ENCODE peak calls at places on chromosome 21, in four cellular contexts. One of them, this sample, is unnamed.

GRCh38 chr21:38769253-38769780 is 36.4 kb upstream of the ETS2 start:
- DNase-seq in IMR-90: peak
- DNase-seq in neuronal stem cell: no peak
- DNase-seq in H9: no peak
- DNase-seq in this sample: no peak

GRCh38 chr21:33069994-33070811 is at the start of gene OLIG1:
- DNase-seq in neuronal stem cell: peak
- DNase-seq in IMR-90: peak
- DNase-seq in H9: peak
- DNase-seq in this sample: peak

GRCh38 chr21:37904879-37905278 is 11.4 kb downstream of the KCNJ6 start:
- DNase-seq in neuronal stem cell: no peak
- DNase-seq in IMR-90: no peak
- DNase-seq in H9: no peak
- DNase-seq in this sample: no peak

GRCh38 chr21:31570824-31571425 is 88.6 kb upstream of the SOD1 start:
- DNase-seq in H9: no peak
- DNase-seq in IMR-90: no peak
- DNase-seq in neuronal stem cell: no peak
- DNase-seq in this sample: no peak

GRCh38 chr21:38349111-38349746 is 92.4 kb downstream of the KCNJ15 start:
- DNase-seq in H9: no peak
- DNase-seq in neuronal stem cell: no peak
- DNase-seq in IMR-90: peak
- DNase-seq in this sample: no peak

GRCh38 chr21:17359781-17360180 is 153.1 kb upstream of the CXADR start:
- DNase-seq in IMR-90: no peak
- DNase-seq in H9: no peak
- DNase-seq in neuronal stem cell: no peak
- DNase-seq in this sample: no peak

GRCh38 chr21:17585875-17586450 is 26.7 kb downstream of the BTG3 start:
- DNase-seq in H9: no peak
- DNase-seq in IMR-90: peak
- DNase-seq in neuronal stem cell: peak
- DNase-seq in this sample: peak

GRCh38 chr21:43975469-43976098 is 36.5 kb upstream of the TRAPPC10 start:
- DNase-seq in IMR-90: peak
- DNase-seq in neuronal stem cell: peak
- DNase-seq in H9: peak
- DNase-seq in this sample: peak

GRCh38 chr21:27168084-27168483 is 201.2 kb upstream of the ADAMTS5 start:
- DNase-seq in IMR-90: peak
- DNase-seq in neuronal stem cell: no peak
- DNase-seq in H9: no peak
- DNase-seq in this sample: no peak

GRCh38 chr21:31888936-31889371 is 16.1 kb downstream of the HUNK start:
- DNase-seq in neuronal stem cell: no peak
- DNase-seq in IMR-90: no peak
- DNase-seq in H9: no peak
- DNase-seq in this sample: peak

GRCh38 chr21:17270234-17270633 is 242.6 kb upstream of the CXADR start:
- DNase-seq in IMR-90: peak
- DNase-seq in H9: no peak
- DNase-seq in neuronal stem cell: no peak
- DNase-seq in this sample: peak

GRCh38 chr21:44850208-44850800 is 23.2 kb downstream of the PTTG1IP start:
- DNase-seq in IMR-90: no peak
- DNase-seq in H9: no peak
- DNase-seq in neuronal stem cell: no peak
- DNase-seq in this sample: no peak

GRCh38 chr21:33948096-33948950 is 32.7 kb upstream of the ATP5PO start:
- DNase-seq in neuronal stem cell: peak
- DNase-seq in IMR-90: peak
- DNase-seq in H9: peak
- DNase-seq in this sample: peak

GRCh38 chr21:39016740-39017315 is 166.4 kb downstream of the PSMG1 start:
- DNase-seq in IMR-90: peak
- DNase-seq in H9: no peak
- DNase-seq in neuronal stem cell: no peak
- DNase-seq in this sample: no peak

GRCh38 chr21:27329255-27329851 is 362.5 kb upstream of the ADAMTS5 start:
- DNase-seq in IMR-90: peak
- DNase-seq in neuronal stem cell: no peak
- DNase-seq in H9: no peak
- DNase-seq in this sample: no peak

GRCh38 chr21:38597436-38597835 is 99.2 kb upstream of the ERG start:
- DNase-seq in IMR-90: no peak
- DNase-seq in H9: no peak
- DNase-seq in neuronal stem cell: no peak
- DNase-seq in this sample: no peak

GRCh38 chr21:31500976-31501375 is 156.9 kb upstream of the TIAM1 start:
- DNase-seq in neuronal stem cell: no peak
- DNase-seq in H9: no peak
- DNase-seq in IMR-90: no peak
- DNase-seq in this sample: no peak

GRCh38 chr21:44389335-44389734 is 35.9 kb downstream of the TRPM2 start:
- DNase-seq in H9: no peak
- DNase-seq in neuronal stem cell: no peak
- DNase-seq in IMR-90: no peak
- DNase-seq in this sample: no peak

GRCh38 chr21:31235671-31236450 is 108.2 kb downstream of the TIAM1 start:
- DNase-seq in IMR-90: no peak
- DNase-seq in neuronal stem cell: no peak
- DNase-seq in H9: no peak
- DNase-seq in this sample: no peak

GRCh38 chr21:44752701-44753235 is 41.4 kb upstream of the TSPEAR start:
- DNase-seq in H9: no peak
- DNase-seq in neuronal stem cell: no peak
- DNase-seq in IMR-90: no peak
- DNase-seq in this sample: peak

GRCh38 chr21:33121715-33122475 is 52.0 kb downstream of the OLIG1 start:
- DNase-seq in IMR-90: peak
- DNase-seq in neuronal stem cell: peak
- DNase-seq in H9: peak
- DNase-seq in this sample: peak

GRCh38 chr21:18759751-18760161 is 356.2 kb upstream of the TMPRSS15 start:
- DNase-seq in H9: no peak
- DNase-seq in IMR-90: no peak
- DNase-seq in neuronal stem cell: no peak
- DNase-seq in this sample: no peak

GRCh38 chr21:19553930-19554615 is 1150.5 kb upstream of the TMPRSS15 start:
- DNase-seq in IMR-90: no peak
- DNase-seq in neuronal stem cell: no peak
- DNase-seq in H9: peak
- DNase-seq in this sample: peak

GRCh38 chr21:32499249-32500055 is 85.9 kb downstream of the TCP10L start:
- DNase-seq in neuronal stem cell: no peak
- DNase-seq in IMR-90: peak
- DNase-seq in H9: no peak
- DNase-seq in this sample: no peak

GRCh38 chr21:15731243-15731613 is 1.4 kb downstream of the USP25 start:
- DNase-seq in neuronal stem cell: no peak
- DNase-seq in H9: no peak
- DNase-seq in IMR-90: no peak
- DNase-seq in this sample: no peak

DNA sequence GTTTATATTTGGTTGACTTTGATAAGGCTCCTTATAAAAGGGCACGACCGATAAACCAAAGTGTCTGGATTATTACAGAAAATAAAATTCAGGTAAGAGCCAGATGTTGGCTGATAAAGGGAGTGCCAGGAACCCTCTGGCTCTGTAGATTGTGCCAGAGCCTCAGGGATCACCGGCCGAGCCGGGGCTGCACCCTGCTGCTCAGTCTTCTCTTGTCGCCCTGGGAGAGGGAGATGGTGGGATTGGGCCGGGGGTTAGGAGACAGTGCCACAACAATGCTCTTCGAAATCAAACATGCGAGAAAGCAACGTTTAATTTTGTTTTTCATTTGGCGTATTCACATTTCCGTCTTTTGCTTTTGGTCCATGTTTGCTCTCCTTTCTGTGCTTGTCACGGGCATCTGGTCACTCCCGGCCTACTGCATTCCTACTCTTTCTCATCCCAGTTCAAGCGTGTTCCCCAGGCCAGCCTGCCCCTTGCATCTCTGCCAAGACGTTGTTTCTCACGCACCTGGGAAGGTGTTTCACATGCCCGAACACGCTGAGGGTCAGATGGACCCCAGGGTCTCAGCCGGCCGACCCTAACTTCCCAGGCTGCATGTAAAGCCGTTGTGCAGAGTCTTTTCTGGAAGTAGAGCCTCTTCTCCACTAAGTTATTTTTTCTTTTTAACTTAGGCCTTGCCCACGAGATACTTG is 18.8 kb upstream of the C2CD2 start:
- DNase-seq in H9: no peak
- DNase-seq in neuronal stem cell: no peak
- DNase-seq in IMR-90: no peak
- DNase-seq in this sample: no peak
- H3K23ac ChIP-seq in H9: no peak
- H3K23ac ChIP-seq in neuronal stem cell: no peak
- H3K23ac ChIP-seq in IMR-90: no peak
- H3K23ac ChIP-seq in this sample: no peak

GRCh38 chr21:25560151-25560783 is 47.0 kb downstream of the MRPL39 start:
- DNase-seq in IMR-90: no peak
- DNase-seq in H9: no peak
- DNase-seq in neuronal stem cell: no peak
- DNase-seq in this sample: no peak

GRCh38 chr21:25558123-25558522 is 49.2 kb downstream of the MRPL39 start:
- DNase-seq in H9: no peak
- DNase-seq in neuronal stem cell: no peak
- DNase-seq in IMR-90: no peak
- DNase-seq in this sample: no peak

GRCh38 chr21:25555492-25555891 is 51.8 kb downstream of the MRPL39 start:
- DNase-seq in IMR-90: no peak
- DNase-seq in neuronal stem cell: no peak
- DNase-seq in H9: no peak
- DNase-seq in this sample: no peak

GRCh38 chr21:25556087-25556486 is 51.2 kb downstream of the MRPL39 start:
- DNase-seq in H9: no peak
- DNase-seq in IMR-90: no peak
- DNase-seq in neuronal stem cell: no peak
- DNase-seq in this sample: no peak

DNA sequence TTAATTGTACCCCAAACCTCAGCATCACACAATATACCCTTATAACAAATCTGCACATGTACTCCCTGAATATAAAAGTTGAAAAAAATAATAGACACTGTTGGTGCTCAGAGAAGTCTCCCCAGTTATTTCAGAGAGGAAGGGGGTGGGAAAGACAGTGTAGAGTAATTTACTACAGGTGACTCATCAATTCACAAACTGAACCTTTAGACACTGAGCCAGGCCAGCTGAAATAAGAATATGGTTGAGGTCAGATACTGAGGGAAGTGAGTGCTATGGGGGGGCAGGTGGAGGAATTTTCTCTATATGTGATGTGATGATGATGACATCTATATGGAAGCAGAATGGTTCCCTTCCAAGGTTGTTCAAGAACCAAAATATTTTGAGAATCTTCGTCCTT is 50.1 kb downstream of the MRPL39 start:
- DNase-seq in IMR-90: peak
- DNase-seq in H9: no peak
- DNase-seq in neuronal stem cell: no peak
- DNase-seq in this sample: no peak
- H3K4ac ChIP-seq in IMR-90: no peak
- H3K4ac ChIP-seq in H9: no peak
- H3K4ac ChIP-seq in neuronal stem cell: no peak
- H3K4ac ChIP-seq in this sample: no peak

GRCh38 chr21:35697321-35697808 is 363.0 kb downstream of the SETD4 start:
- DNase-seq in IMR-90: peak
- DNase-seq in neuronal stem cell: no peak
- DNase-seq in H9: no peak
- DNase-seq in this sample: no peak
- H3K23ac ChIP-seq in IMR-90: no peak
- H3K23ac ChIP-seq in neuronal stem cell: no peak
- H3K23ac ChIP-seq in H9: no peak
- H3K23ac ChIP-seq in this sample: no peak

GRCh38 chr21:35478096-35479080 is 429.3 kb upstream of the RUNX1 start:
- DNase-seq in H9: no peak
- DNase-seq in neuronal stem cell: no peak
- DNase-seq in IMR-90: peak
- DNase-seq in this sample: no peak

GRCh38 chr21:35477622-35478021 is 428.5 kb upstream of the RUNX1 start:
- DNase-seq in IMR-90: no peak
- DNase-seq in neuronal stem cell: no peak
- DNase-seq in H9: no peak
- DNase-seq in this sample: no peak

GRCh38 chr21:35475006-35475405 is 425.9 kb upstream of the RUNX1 start:
- DNase-seq in neuronal stem cell: no peak
- DNase-seq in IMR-90: peak
- DNase-seq in H9: no peak
- DNase-seq in this sample: no peak

GRCh38 chr21:35475768-35476167 is 426.7 kb upstream of the RUNX1 start:
- DNase-seq in IMR-90: peak
- DNase-seq in H9: no peak
- DNase-seq in neuronal stem cell: no peak
- DNase-seq in this sample: no peak

DNA sequence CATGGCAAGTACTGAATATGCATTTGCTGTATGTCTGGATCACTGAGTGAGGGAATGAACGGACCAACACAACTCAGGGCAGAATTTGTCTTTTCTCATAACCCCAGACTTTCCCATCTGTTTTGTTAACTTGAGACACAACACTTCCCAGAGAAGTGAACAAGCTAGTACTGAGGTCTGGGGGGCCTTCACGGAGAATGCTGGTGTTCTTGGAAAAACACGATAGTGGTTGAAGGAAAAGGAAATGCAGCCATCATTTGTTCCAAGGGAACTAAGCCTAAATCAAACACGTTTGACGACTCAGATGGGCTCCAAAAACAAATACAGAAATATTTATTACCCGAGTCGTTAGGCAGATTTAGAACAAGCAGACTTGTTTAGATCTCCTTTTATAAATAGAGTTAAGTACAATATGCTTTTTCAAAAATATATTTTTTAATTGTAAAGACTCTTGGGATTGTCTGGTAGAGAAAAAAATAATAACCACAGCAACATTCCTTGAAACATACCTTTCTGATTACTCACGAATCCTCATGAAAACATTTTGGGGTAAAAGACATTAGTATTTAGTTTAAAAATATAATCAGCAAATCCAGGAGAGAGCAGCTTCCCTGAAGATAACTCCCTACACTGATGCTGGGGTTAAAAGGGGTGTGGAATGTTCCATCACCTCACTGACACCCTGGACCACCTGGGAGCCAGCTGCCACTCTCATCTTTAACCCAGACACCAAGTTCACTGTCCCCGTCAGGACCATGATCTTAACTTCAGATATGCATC is 427.7 kb upstream of the RUNX1 start:
- DNase-seq in IMR-90: peak
- DNase-seq in neuronal stem cell: no peak
- DNase-seq in H9: no peak
- DNase-seq in this sample: no peak
- H3K4ac ChIP-seq in IMR-90: peak
- H3K4ac ChIP-seq in neuronal stem cell: no peak
- H3K4ac ChIP-seq in H9: no peak
- H3K4ac ChIP-seq in this sample: no peak

GRCh38 chr21:40139636-40140035 is 272.4 kb downstream of the PCP4 start:
- DNase-seq in neuronal stem cell: no peak
- DNase-seq in IMR-90: no peak
- DNase-seq in H9: no peak
- DNase-seq in this sample: no peak
- H3K23ac ChIP-seq in neuronal stem cell: no peak
- H3K23ac ChIP-seq in IMR-90: no peak
- H3K23ac ChIP-seq in H9: no peak
- H3K23ac ChIP-seq in this sample: no peak